ENCODE peak calls at places on chromosomes 1 and 21, in six cellular contexts. D is BE2C; G is stimulated activated CD4-positive, alpha-beta T cell treated with anti-CD3 and anti-CD28 coated beads, TNF-alpha, amount 100 ng/mL, for 4 hours; B is ELF-1; U is lung microvascular endothelial cell; F is Right ventricle myocardium inferior. R is an unnamed sample.

GRCh38 chr1:147628441-147628840 is 41.9 kb downstream of the ACP6 start:
- DNase-seq in D (no peak), U (no peak), F (no peak), B (no peak), G (no peak), R (no peak)

GRCh38 chr1:24874611-24875225 is 55.4 kb downstream of the RUNX3 start:
- DNase-seq in D (no peak), U (peak), F (no peak), B (peak), G (no peak), R (peak)

GRCh38 chr1:45864765-45865164 is 61.4 kb downstream of the MAST2 start:
- DNase-seq in F (no peak), D (no peak), B (no peak), G (no peak), U (peak), R (no peak)

GRCh38 chr1:11134352-11135266 is 34.9 kb upstream of the EXOSC10 start:
- DNase-seq in G (no peak), B (no peak), U (peak), D (peak), F (no peak), R (no peak)

GRCh38 chr1:16348414-16349182 is 3.7 kb downstream of the FBXO42 start:
- DNase-seq in D (no peak), G (no peak), B (no peak), F (peak), U (no peak), R (no peak)

GRCh38 chr1:183043872-183044859 is 20.9 kb downstream of the LAMC1 start:
- DNase-seq in F (no peak), G (no peak), U (no peak), D (no peak), B (no peak), R (no peak)

GRCh38 chr1:1268284-1268682 is 5.4 kb downstream of the UBE2J2 start:
- DNase-seq in D (no peak), B (no peak), U (no peak), G (no peak), F (peak), R (peak)

GRCh38 chr1:30087465-30087864 is 635.9 kb downstream of the MATN1 start:
- DNase-seq in D (no peak), U (no peak), B (peak), F (no peak), G (no peak), R (peak)

GRCh38 chr1:234611799-234612351 is 1.9 kb upstream of the IRF2BP2 start:
- DNase-seq in D (peak), U (peak), F (no peak), B (peak), G (no peak), R (no peak)

GRCh38 chr1:54570161-54570560 is 22.1 kb downstream of the ACOT11 start:
- DNase-seq in D (no peak), F (no peak), B (no peak), U (no peak), G (no peak), R (no peak)

GRCh38 chr1:109091196-109092193 is 931 bp downstream of the TMEM167B start:
- DNase-seq in F (no peak), B (no peak), D (no peak), U (no peak), G (no peak), R (peak)

GRCh38 chr1:97501628-97502027 is 419.2 kb downstream of the DPYD start:
- DNase-seq in D (no peak), B (no peak), F (no peak), U (no peak), G (no peak), R (no peak)

GRCh38 chr1:11645670-11646265 is 8.5 kb downstream of the FBXO2 start:
- DNase-seq in G (peak), B (peak), U (peak), F (peak), D (peak), R (peak)

GRCh38 chr21:37915516-37915915 is 741 bp downstream of the KCNJ6 start:
- DNase-seq in G (no peak), B (no peak), U (no peak), D (no peak), F (no peak), R (peak)

GRCh38 chr1:241944300-241944699 is 13.3 kb upstream of the BECN2 start:
- DNase-seq in F (no peak), G (no peak), U (no peak), B (no peak), D (no peak), R (no peak)

GRCh38 chr1:1250828-1251284 is 4.3 kb upstream of the C1QTNF12 start:
- DNase-seq in G (peak), D (peak), B (no peak), U (peak), F (no peak), R (no peak)

GRCh38 chr1:223834660-223835263 is 11.0 kb downstream of the TP53BP2 start:
- DNase-seq in B (no peak), D (no peak), U (peak), G (no peak), F (no peak), R (no peak)

GRCh38 chr1:200043330-200043668 is 15.8 kb downstream of the NR5A2 start:
- DNase-seq in D (no peak), G (no peak), F (no peak), B (no peak), U (no peak), R (no peak)

GRCh38 chr1:119882172-119883029 is 13.9 kb downstream of the ADAM30 start:
- DNase-seq in G (no peak), D (no peak), B (no peak), U (no peak), F (no peak), R (no peak)

GRCh38 chr21:46142581-46143473 is 12.6 kb downstream of the FTCD start:
- DNase-seq in B (peak), F (peak), G (no peak), U (no peak), D (peak), R (no peak)

GRCh38 chr1:233865902-233866301 is 38.6 kb upstream of the SLC35F3 start:
- DNase-seq in B (no peak), G (no peak), D (no peak), U (no peak), F (no peak), R (no peak)

GRCh38 chr1:59877108-59877682 is 49.4 kb downstream of the CYP2J2 start:
- DNase-seq in D (no peak), F (no peak), G (no peak), B (no peak), U (no peak), R (no peak)

GRCh38 chr21:42760977-42761751 is 107.7 kb downstream of the PDE9A start:
- DNase-seq in B (no peak), U (no peak), D (peak), F (no peak), G (no peak), R (no peak)

GRCh38 chr1:243596441-243597183 is 253.4 kb downstream of the AKT3 start:
- DNase-seq in G (no peak), U (no peak), F (no peak), D (no peak), B (no peak), R (no peak)

GRCh38 chr1:231064418-231064817 is 24.4 kb upstream of the FAM89A start:
- DNase-seq in D (no peak), B (no peak), U (no peak), G (no peak), F (no peak), R (no peak)

GRCh38 chr1:180186831-180187230 is 32.2 kb downstream of the QSOX1 start:
- DNase-seq in D (no peak), U (no peak), B (no peak), F (no peak), G (no peak), R (no peak)

GRCh38 chr1:116168277-116169032 is 57.3 kb downstream of the MAB21L3 start:
- DNase-seq in B (peak), U (peak), F (peak), D (no peak), G (peak), R (peak)

GRCh38 chr1:54159733-54160316 is 7.0 kb upstream of the CDCP2 start:
- DNase-seq in U (no peak), G (no peak), D (no peak), F (peak), B (no peak), R (no peak)

GRCh38 chr1:243213045-243213787 is 41.9 kb downstream of the CEP170 start:
- DNase-seq in U (no peak), G (no peak), D (no peak), B (no peak), F (no peak), R (no peak)